ENCODE peak calls at places on chromosomes 16 and 17, in six cellular contexts. X is HCT116, T is H1, J is HepG2, B is GM12878, N is SK-N-SH. M is an unnamed sample.
A peak's percentile ranks its signal among the peaks of the same experiment; 100 is the strongest.

GRCh38 chr17:39965017-39965699 is 2.4 kb downstream of the GSDMA start:
- DNase-seq in X (no peak), T (no peak), J (no peak), B (no peak), N (no peak), M (no peak)

GRCh38 chr17:65260626-65261025 is 123.5 kb downstream of the RGS9 start:
- DNase-seq in X (no peak), T (no peak), J (no peak), B (no peak), N (no peak), M (no peak)

GRCh38 chr16:71895679-71896385 is 501 bp downstream of the IST1 start:
- DNase-seq in X (no peak), T (no peak), J (no peak), B (no peak), N (no peak), M (peak; percentile 33)

GRCh38 chr16:56898847-56899246 is 33.1 kb upstream of the HERPUD1 start:
- DNase-seq in X (no peak), T (no peak), J (no peak), B (peak; percentile 77), N (no peak), M (no peak)

GRCh38 chr16:58448890-58449289 is 51.1 kb upstream of the NDRG4 start:
- DNase-seq in X (no peak), T (no peak), J (peak; percentile 74), B (no peak), N (peak; percentile 71), M (no peak)

GRCh38 chr17:14474591-14474990 is 173.7 kb downstream of the HS3ST3B1 start:
- DNase-seq in X (no peak), T (no peak), J (no peak), B (no peak), N (no peak), M (no peak)

GRCh38 chr17:60135951-60136666 is 13.7 kb upstream of the CA4 start:
- DNase-seq in X (no peak), T (peak; percentile 24), J (no peak), B (no peak), N (no peak), M (no peak)

GRCh38 chr17:40450175-40450574 is 6.9 kb downstream of the IGFBP4 start:
- DNase-seq in X (peak; percentile 62), T (peak; percentile 81), J (peak; percentile 54), B (no peak), N (no peak), M (peak; percentile 85)

GRCh38 chr16:53156516-53156915 is 101.7 kb downstream of the CHD9 start:
- DNase-seq in X (no peak), T (no peak), J (no peak), B (no peak), N (no peak), M (no peak)

GRCh38 chr16:19114359-19115147 is 789 bp downstream of the ITPRIPL2 start:
- DNase-seq in X (no peak), T (peak; percentile 87), J (no peak), B (no peak), N (peak; percentile 25), M (peak; percentile 52)

GRCh38 chr16:68343137-68343536 is 32.3 kb downstream of the PRMT7 start:
- DNase-seq in X (no peak), T (no peak), J (no peak), B (no peak), N (no peak), M (no peak)

GRCh38 chr17:73947281-73947975 is 256.1 kb upstream of the RPL38 start:
- DNase-seq in X (no peak), T (no peak), J (no peak), B (no peak), N (no peak), M (no peak)

GRCh38 chr17:45293413-45294211 is 23.2 kb downstream of the MAP3K14 start:
- DNase-seq in X (peak; percentile 65), T (no peak), J (peak; percentile 58), B (no peak), N (no peak), M (peak; percentile 69)

GRCh38 chr17:51322390-51323029 is 62.2 kb downstream of the UTP18 start:
- DNase-seq in X (peak; percentile 61), T (no peak), J (peak; percentile 66), B (no peak), N (peak; percentile 52), M (no peak)

GRCh38 chr17:8941980-8942617 is 23.4 kb downstream of the PIK3R5 start:
- DNase-seq in X (no peak), T (no peak), J (no peak), B (no peak), N (no peak), M (no peak)

GRCh38 chr17:20156196-20157077 is 147.3 kb downstream of the SPECC1 start:
- DNase-seq in X (peak; percentile 38), T (no peak), J (peak; percentile 39), B (no peak), N (peak; percentile 76), M (peak; percentile 60)

GRCh38 chr16:64702415-64702814 is 419.4 kb downstream of the CDH11 start:
- DNase-seq in X (no peak), T (no peak), J (no peak), B (no peak), N (no peak), M (no peak)

GRCh38 chr16:89193021-89193575 is 7.2 kb downstream of the SLC22A31 start:
- DNase-seq in X (peak; percentile 94), T (peak; percentile 84), J (peak; percentile 70), B (no peak), N (peak; percentile 87), M (peak; percentile 96)

GRCh38 chr17:83050651-83051422 is 28.6 kb upstream of the METRNL start:
- DNase-seq in X (no peak), T (peak; percentile 58), J (no peak), B (no peak), N (peak; percentile 27), M (peak; percentile 67)

GRCh38 chr17:40791808-40792436 is 7.8 kb downstream of the KRT28 start:
- DNase-seq in X (peak; percentile 41), T (no peak), J (peak; percentile 45), B (no peak), N (peak; percentile 15), M (peak; percentile 78)

GRCh38 chr16:73064227-73064995 is 16.5 kb upstream of the ZFHX3 start:
- DNase-seq in X (no peak), T (peak; percentile 58), J (no peak), B (no peak), N (peak; percentile 32), M (no peak)

GRCh38 chr17:74937064-74938051 is 1.7 kb downstream of the OTOP3 start:
- DNase-seq in X (no peak), T (no peak), J (no peak), B (no peak), N (no peak), M (peak; percentile 42)

DNA sequence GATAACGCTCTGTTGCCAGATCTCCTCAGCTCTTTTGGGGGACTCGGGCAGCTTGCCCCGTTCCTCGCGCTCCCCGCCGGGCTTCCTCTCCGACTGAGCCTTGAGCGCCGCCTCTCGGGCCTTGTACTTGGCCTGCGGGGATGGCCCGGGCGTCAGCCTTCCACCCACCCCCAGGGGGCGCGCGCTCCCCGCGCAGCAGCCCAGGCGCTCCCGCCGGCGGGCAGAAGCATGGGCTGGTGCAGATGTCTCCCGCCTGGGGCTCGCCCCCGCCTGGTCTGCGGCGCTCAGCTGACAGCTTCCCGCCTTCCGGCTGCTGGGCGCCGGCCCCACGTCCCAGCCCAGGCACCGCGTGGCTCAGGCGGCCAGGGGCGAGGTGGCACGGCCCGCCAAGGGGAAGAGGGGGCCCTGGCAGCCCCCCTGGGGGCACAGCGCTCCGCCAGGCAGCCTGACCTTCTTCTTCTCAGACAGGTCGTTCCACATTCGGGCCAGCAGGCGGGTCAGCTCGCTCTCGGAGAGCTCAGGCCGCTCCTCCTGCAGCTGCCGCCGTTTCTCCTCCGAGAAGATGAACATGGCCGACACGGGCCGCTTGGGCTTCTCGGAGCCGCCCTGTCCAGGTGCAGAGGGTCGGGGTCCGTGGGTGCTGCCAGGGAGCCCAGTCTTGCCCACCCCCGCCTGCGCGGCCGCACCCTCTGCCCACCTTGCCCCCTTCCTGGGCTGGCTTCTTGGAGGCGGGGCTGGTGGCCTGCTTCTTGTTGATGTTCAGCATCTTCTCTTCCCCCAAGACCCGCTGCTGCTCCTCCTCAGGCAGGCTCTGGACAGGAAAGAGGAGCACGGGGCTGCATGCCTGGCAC is 8.9 kb downstream of the UBTF start:
- DNase-seq in X (peak; percentile 63), T (peak; percentile 97), J (no peak), B (no peak), N (peak; percentile 92), M (no peak)
- TF ChIP-seq JUND in X (no peak), T (peak; percentile 58), J (no peak), B (no peak), N (no peak), M (no peak)

GRCh38 chr17:48162946-48163506 is 55.5 kb downstream of the SNX11 start:
- DNase-seq in X (no peak), T (no peak), J (peak; percentile 56), B (no peak), N (no peak), M (no peak)
- TF ChIP-seq JUND in X (no peak), T (no peak), J (no peak), B (no peak), N (no peak), M (no peak)

GRCh38 chr17:7195971-7196370 is 16.8 kb upstream of the ASGR1 start:
- DNase-seq in X (no peak), T (no peak), J (no peak), B (no peak), N (no peak), M (no peak)

GRCh38 chr17:7191069-7191468 is 11.9 kb upstream of the ASGR1 start:
- DNase-seq in X (no peak), T (no peak), J (no peak), B (no peak), N (no peak), M (no peak)

GRCh38 chr17:7190276-7190917 is 11.2 kb upstream of the ASGR1 start:
- DNase-seq in X (no peak), T (no peak), J (no peak), B (no peak), N (no peak), M (no peak)

GRCh38 chr17:7192271-7192937 is 13.2 kb upstream of the ASGR1 start:
- DNase-seq in X (no peak), T (no peak), J (no peak), B (no peak), N (no peak), M (no peak)

GRCh38 chr17:7191571-7192270 is 12.6 kb upstream of the ASGR1 start:
- DNase-seq in X (no peak), T (peak; percentile 86), J (peak; percentile 50), B (no peak), N (peak; percentile 86), M (peak; percentile 46)
- TF ChIP-seq JUND in X (no peak), T (peak; percentile 63), J (no peak), B (no peak), N (peak; percentile 68), M (no peak)

DNA sequence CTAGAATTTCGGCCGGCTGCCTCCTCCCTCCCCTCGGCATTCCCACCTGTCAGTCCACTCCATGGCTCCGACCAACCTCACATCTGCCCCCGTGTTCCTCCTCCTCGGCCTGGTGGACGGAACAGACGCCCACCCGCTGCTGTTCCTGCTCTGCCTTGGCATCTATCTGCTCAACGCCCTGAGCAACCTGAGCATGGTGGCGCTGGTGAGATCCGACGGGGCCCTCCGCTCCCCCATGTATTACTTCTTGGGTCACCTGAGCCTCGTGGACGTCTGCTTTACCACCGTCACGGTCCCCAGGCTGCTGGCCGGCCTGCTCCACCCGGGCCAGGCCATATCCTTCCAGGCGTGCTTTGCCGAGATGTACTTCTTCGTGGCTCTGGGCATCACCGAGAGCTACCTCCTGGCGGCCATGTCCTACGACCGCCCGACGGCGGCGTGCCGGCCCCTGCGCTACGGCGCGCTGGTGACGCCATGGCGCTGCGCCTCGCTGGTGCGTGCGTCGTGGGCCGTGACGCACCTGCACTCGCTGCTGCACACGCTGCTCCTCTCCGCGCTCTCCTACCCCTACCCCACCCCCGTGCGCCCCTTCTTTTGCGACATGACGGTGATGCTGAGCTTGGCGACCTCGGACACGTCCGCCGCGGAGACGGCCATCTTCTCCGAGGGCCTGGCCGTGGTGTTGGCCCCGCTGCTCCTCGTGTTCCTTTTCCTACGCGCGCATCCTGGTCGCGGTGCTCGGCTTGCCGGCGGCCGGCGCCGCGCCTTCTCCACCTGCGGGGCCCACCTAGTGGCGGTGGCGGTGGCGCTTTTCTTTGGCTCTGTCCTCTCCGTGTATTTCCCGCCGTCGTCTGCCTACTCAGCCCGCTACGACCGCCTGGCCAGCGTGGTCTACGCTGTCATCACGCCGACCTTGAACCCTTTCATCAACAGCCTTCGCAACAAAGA is at the start of gene OR3A2:
- DNase-seq in X (no peak), T (no peak), J (no peak), B (no peak), N (no peak), M (no peak)
- TF ChIP-seq JUND in X (no peak), T (no peak), J (no peak), B (no peak), N (no peak), M (no peak)

M was measured in T47D.